ENCODE peak calls at places on chromosome 5, in eight cellular contexts. G is CD4-positive, alpha-beta T cell; D is uterus; J is left ventricle myocardium inferior; T is stomach; E is colonic mucosa; Y is fibroblast of lung; I is esophagus squamous epithelium. B is an unnamed sample.

GRCh38 chr5:1285883-1286291 is 9.0 kb downstream of the TERT start:
- DNase-seq in G (no peak), D (no peak), J (no peak), T (no peak), E (peak), Y (no peak), I (no peak), B (no peak)

GRCh38 chr5:135891280-135891679 is 4.4 kb downstream of the IL9 start:
- DNase-seq in G (no peak), D (no peak), J (no peak), T (no peak), E (no peak), Y (no peak), I (no peak), B (no peak)

GRCh38 chr5:119010206-119010605 is 21.9 kb upstream of the DTWD2 start:
- DNase-seq in G (no peak), D (no peak), J (no peak), T (no peak), E (no peak), Y (no peak), I (no peak), B (no peak)

GRCh38 chr5:55497712-55498111 is 37.1 kb downstream of the PLPP1 start:
- DNase-seq in G (no peak), D (no peak), J (no peak), T (no peak), E (no peak), Y (no peak), I (no peak), B (no peak)

GRCh38 chr5:41722359-41722950 is 147.8 kb downstream of the OXCT1 start:
- DNase-seq in G (no peak), D (no peak), J (no peak), T (no peak), E (no peak), Y (peak), I (no peak), B (no peak)

GRCh38 chr5:7904170-7904569 is 35.2 kb downstream of the MTRR start:
- DNase-seq in G (no peak), D (no peak), J (no peak), T (no peak), E (no peak), Y (peak), I (no peak), B (no peak)

GRCh38 chr5:150428106-150428876 is 15.6 kb upstream of the CD74 start:
- DNase-seq in G (no peak), D (peak), J (peak), T (peak), E (peak), Y (no peak), I (no peak), B (peak)

GRCh38 chr5:5343581-5343980 is 78.9 kb upstream of the ICE1 start:
- DNase-seq in G (no peak), D (no peak), J (no peak), T (no peak), E (no peak), Y (no peak), I (no peak), B (no peak)

GRCh38 chr5:115484368-115484767 is 60.2 kb downstream of the FEM1C start:
- DNase-seq in G (no peak), D (no peak), J (no peak), T (no peak), E (no peak), Y (no peak), I (no peak), B (no peak)

GRCh38 chr5:74167930-74168315 is 472.6 kb downstream of the ENC1 start:
- DNase-seq in G (no peak), D (no peak), J (no peak), T (no peak), E (no peak), Y (no peak), I (no peak), B (no peak)

GRCh38 chr5:35120745-35121144 is 73.0 kb upstream of the AGXT2 start:
- DNase-seq in G (no peak), D (no peak), J (no peak), T (no peak), E (no peak), Y (no peak), I (no peak), B (no peak)

GRCh38 chr5:76617675-76618074 is 5.5 kb downstream of the F2RL2 start:
- DNase-seq in G (no peak), D (no peak), J (no peak), T (no peak), E (no peak), Y (peak), I (no peak), B (no peak)

GRCh38 chr5:74865293-74865798 is 841 bp downstream of the FAM169A start:
- DNase-seq in G (no peak), D (no peak), J (no peak), T (no peak), E (peak), Y (no peak), I (no peak), B (no peak)

GRCh38 chr5:95731571-95732554 is 727 bp downstream of the RHOBTB3 start:
- DNase-seq in G (peak), D (peak), J (peak), T (peak), E (peak), Y (peak), I (no peak), B (peak)

GRCh38 chr5:62306494-62307363 is 723 bp downstream of the KIF2A start:
- DNase-seq in G (peak), D (no peak), J (peak), T (peak), E (peak), Y (peak), I (no peak), B (peak)

GRCh38 chr5:16626696-16627264 is 10.0 kb upstream of the RETREG1 start:
- DNase-seq in G (no peak), D (no peak), J (no peak), T (no peak), E (no peak), Y (no peak), I (no peak), B (no peak)

GRCh38 chr5:154519375-154519774 is 41.3 kb upstream of the HAND1 start:
- DNase-seq in G (no peak), D (no peak), J (no peak), T (no peak), E (no peak), Y (peak), I (no peak), B (no peak)

GRCh38 chr5:108503986-108504385 is 122.1 kb upstream of the FBXL17 start:
- DNase-seq in G (no peak), D (no peak), J (no peak), T (no peak), E (no peak), Y (peak), I (no peak), B (no peak)

GRCh38 chr5:55232194-55232984 is 1.0 kb downstream of the CCNO start:
- DNase-seq in G (no peak), D (no peak), J (peak), T (peak), E (peak), Y (peak), I (no peak), B (peak)

GRCh38 chr5:172110260-172110815 is 77.7 kb downstream of the STK10 start:
- DNase-seq in G (no peak), D (no peak), J (no peak), T (no peak), E (no peak), Y (no peak), I (no peak), B (no peak)

GRCh38 chr5:102600964-102601363 is 102.2 kb upstream of the SLCO6A1 start:
- DNase-seq in G (no peak), D (no peak), J (no peak), T (no peak), E (no peak), Y (peak), I (no peak), B (no peak)

GRCh38 chr5:160175438-160176218 is 53.7 kb upstream of the FABP6 start:
- DNase-seq in G (no peak), D (peak), J (peak), T (no peak), E (no peak), Y (peak), I (no peak), B (no peak)

GRCh38 chr5:53368516-53368915 is 111.9 kb upstream of the FST start:
- DNase-seq in G (no peak), D (no peak), J (no peak), T (no peak), E (no peak), Y (peak), I (no peak), B (no peak)

GRCh38 chr5:17058438-17058837 is 122.3 kb upstream of the MYO10 start:
- DNase-seq in G (no peak), D (no peak), J (no peak), T (no peak), E (no peak), Y (no peak), I (no peak), B (no peak)

GRCh38 chr5:142478116-142478515 is 153.3 kb upstream of the SPRY4 start:
- DNase-seq in G (no peak), D (no peak), J (no peak), T (no peak), E (no peak), Y (no peak), I (no peak), B (no peak)

GRCh38 chr5:92969781-92970237 is 611.2 kb downstream of the NR2F1-AS1 start:
- DNase-seq in G (no peak), D (no peak), J (no peak), T (no peak), E (no peak), Y (peak), I (no peak), B (no peak)

GRCh38 chr5:164672931-164673694 is 1167.7 kb downstream of the MAT2B start:
- DNase-seq in G (no peak), D (no peak), J (no peak), T (no peak), E (no peak), Y (peak), I (no peak), B (no peak)

GRCh38 chr5:103041071-103041676 is 78.8 kb downstream of the GIN1 start:
- DNase-seq in G (no peak), D (no peak), J (no peak), T (no peak), E (no peak), Y (peak), I (no peak), B (no peak)

GRCh38 chr5:89457411-89458329 is 574.7 kb upstream of the MEF2C start:
- DNase-seq in G (no peak), D (peak), J (peak), T (no peak), E (no peak), Y (peak), I (no peak), B (no peak)

GRCh38 chr5:170571331-170571731 is 67.5 kb downstream of the KCNIP1 start:
- DNase-seq in G (no peak), D (no peak), J (no peak), T (no peak), E (no peak), Y (peak), I (no peak), B (no peak)

GRCh38 chr5:132510076-132510475 is 19.5 kb upstream of the IRF1 start:
- DNase-seq in G (no peak), D (no peak), J (no peak), T (no peak), E (no peak), Y (peak), I (no peak), B (no peak)

GRCh38 chr5:19927170-19927569 is 60.8 kb downstream of the CDH18 start:
- DNase-seq in G (no peak), D (no peak), J (no peak), T (no peak), E (no peak), Y (no peak), I (no peak), B (no peak)

GRCh38 chr5:19923742-19924141 is 64.3 kb downstream of the CDH18 start:
- DNase-seq in G (no peak), D (no peak), J (no peak), T (no peak), E (no peak), Y (no peak), I (no peak), B (no peak)

GRCh38 chr5:19927919-19928318 is 60.1 kb downstream of the CDH18 start:
- DNase-seq in G (no peak), D (no peak), J (no peak), T (no peak), E (no peak), Y (no peak), I (no peak), B (no peak)

DNA sequence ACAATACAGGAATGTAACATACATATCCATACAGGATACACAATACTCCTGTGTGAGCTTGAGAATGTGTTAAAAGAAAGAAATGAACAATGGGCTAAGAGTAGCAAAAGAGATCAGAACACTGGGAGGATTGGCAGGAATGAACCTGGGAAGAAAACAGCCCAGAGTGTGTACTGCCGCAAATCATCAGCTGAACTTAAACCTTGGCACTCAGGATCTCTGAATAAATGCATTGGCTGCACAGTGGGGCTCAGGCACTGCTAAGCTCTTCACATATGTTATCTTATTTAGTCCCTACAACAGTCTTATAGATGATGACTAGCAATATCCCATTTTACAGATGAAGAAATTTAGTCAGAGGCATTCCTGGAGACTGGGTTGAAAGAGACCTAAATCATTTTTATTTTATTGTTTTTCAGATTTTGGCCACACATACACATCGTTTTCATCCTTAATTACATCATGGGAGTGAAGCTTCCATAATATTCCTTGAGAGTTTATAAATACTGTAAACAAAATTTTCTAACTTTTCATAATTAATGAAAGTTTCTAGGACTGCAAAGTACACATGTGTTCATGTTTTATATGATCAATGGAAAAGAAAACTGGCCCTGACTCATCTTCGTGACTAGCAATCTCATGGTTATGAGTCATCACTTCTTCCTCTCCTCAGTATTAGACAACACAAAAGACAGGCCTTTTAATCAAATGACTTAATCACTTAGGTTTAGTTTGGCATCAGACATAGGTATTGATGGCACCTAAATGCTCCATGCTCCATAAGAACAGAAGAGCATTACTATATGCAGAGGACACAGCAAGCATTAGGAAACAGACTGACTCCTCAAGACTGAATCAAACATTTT is 59.2 kb downstream of the CDH18 start:
- DNase-seq in G (no peak), D (no peak), J (no peak), T (no peak), E (no peak), Y (peak), I (no peak), B (no peak)
- H3K27ac ChIP-seq in G (no peak), D (no peak), J (no peak), T (no peak), E (no peak), Y (peak), I (no peak), B (no peak)

DNA sequence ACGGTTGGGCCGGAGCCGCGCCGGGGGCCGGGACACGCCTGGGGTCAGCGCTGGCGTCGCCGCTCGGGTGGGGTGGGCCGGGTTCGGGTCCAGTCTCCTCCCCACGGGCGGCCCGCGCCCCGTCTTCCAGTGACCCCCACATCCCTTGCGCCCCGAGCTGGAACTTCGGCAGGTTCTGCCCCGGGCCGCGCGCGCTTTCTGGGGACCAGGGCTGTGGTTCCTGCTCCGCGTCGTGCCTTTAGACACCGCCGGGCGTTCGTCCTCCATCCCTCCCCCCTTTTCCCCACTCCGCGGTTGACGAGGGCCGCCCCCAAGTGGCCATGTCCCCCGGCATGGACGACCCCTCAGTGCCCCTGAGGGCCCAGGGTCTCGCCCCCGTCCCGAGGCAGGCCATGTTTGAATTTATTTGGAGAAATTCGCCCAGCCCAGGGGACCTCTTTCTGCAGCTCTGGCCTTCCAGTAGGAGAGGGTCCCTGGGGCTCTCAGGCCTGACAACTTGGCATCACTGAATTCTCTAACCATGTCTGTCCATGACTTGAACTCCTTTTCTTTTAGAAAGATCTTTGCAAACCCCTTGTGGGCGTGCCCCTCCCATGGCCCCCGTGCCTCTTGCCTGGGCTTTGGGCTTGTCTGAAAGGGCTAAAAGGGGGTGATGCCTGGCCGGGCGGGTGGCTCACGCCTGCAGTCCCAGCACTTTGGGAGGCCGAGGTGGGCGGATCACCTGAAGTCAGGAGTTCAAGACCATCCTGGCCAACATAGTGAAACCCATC is 3.4 kb upstream of the SQSTM1 start:
- DNase-seq in G (no peak), D (no peak), J (no peak), T (no peak), E (peak), Y (no peak), I (no peak), B (no peak)
- TF ChIP-seq CTCF in G (no peak), D (no peak), J (no peak), T (no peak), E (no peak), Y (no peak), I (no peak), B (no peak)

DNA sequence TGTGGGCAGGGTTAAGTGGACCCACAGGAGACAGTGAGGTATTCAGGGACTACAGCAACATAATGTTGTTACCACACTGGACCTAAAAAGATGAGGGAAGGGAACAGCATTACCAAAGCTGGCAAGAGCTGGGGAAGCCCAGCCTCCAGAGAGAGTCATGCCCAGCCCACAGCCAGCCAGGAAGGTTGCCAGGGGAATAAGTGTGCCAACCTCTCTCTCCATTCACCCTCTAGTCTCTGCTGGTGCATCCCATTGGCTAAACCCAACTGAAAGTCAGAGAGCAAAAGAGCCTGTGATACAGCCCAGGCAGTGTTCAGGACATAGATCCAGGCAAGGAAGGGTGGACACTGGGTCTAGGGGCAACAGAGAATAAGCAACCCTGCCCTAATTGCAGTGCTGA is 35.8 kb upstream of the AFAP1L1 start:
- DNase-seq in G (no peak), D (no peak), J (peak), T (no peak), E (no peak), Y (no peak), I (no peak), B (no peak)
- H3K27ac ChIP-seq in G (no peak), D (no peak), J (peak), T (no peak), E (no peak), Y (no peak), I (no peak), B (no peak)

GRCh38 chr5:177335701-177336065 is 15.8 kb downstream of the LMAN2 start:
- DNase-seq in G (no peak), D (no peak), J (peak), T (no peak), E (no peak), Y (no peak), I (no peak), B (no peak)

GRCh38 chr5:177336603-177337494 is 14.6 kb downstream of the LMAN2 start:
- DNase-seq in G (no peak), D (no peak), J (no peak), T (no peak), E (no peak), Y (no peak), I (no peak), B (no peak)

GRCh38 chr5:177335043-177335700 is 16.3 kb downstream of the LMAN2 start:
- DNase-seq in G (no peak), D (no peak), J (peak), T (no peak), E (no peak), Y (no peak), I (no peak), B (no peak)

GRCh38 chr5:177334155-177334551 is 17.3 kb downstream of the LMAN2 start:
- DNase-seq in G (no peak), D (no peak), J (no peak), T (no peak), E (no peak), Y (no peak), I (no peak), B (no peak)

DNA sequence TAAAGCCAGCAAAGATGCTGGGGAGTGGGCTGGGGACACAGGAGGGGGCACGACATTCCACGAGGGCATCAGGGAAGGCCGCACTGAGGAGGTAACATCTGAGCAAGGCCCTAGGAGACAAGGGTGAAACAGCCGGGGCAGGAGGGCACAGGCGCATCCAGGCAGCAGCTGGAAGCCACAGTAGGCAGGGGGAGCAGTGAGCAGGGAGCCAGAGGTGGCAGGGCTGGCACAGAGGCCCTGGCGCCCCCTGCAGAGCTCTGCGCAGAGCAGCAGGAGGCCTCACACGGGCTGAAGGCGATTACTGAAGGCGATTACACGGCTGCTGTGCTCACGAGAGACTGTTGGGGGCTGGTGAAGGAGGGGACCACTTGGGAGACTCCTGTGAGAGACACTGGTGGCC is 15.4 kb downstream of the LMAN2 start:
- DNase-seq in G (no peak), D (no peak), J (no peak), T (no peak), E (no peak), Y (no peak), I (no peak), B (no peak)
- TF ChIP-seq CTCF in G (no peak), D (no peak), J (no peak), T (no peak), E (peak), Y (peak), I (peak), B (no peak)

GRCh38 chr5:78601622-78602314 is 46.8 kb downstream of the LHFPL2 start:
- DNase-seq in G (no peak), D (no peak), J (no peak), T (no peak), E (no peak), Y (peak), I (no peak), B (no peak)
- H3K27ac ChIP-seq in G (no peak), D (peak), J (no peak), T (peak), E (peak), Y (peak), I (peak), B (peak)

GRCh38 chr5:140875085-140876065 is at the start of gene PCDHA12:
- DNase-seq in G (no peak), D (no peak), J (no peak), T (no peak), E (no peak), Y (no peak), I (no peak), B (no peak)

GRCh38 chr5:140870221-140871201 is 1.8 kb downstream of the PCDHA11 start:
- DNase-seq in G (no peak), D (no peak), J (no peak), T (no peak), E (no peak), Y (no peak), I (no peak), B (no peak)

GRCh38 chr5:140868721-140869554 is at the start of gene PCDHA11:
- DNase-seq in G (no peak), D (no peak), J (no peak), T (no peak), E (no peak), Y (no peak), I (no peak), B (no peak)

GRCh38 chr5:140869555-140869886 is 764 bp downstream of the PCDHA11 start:
- DNase-seq in G (no peak), D (no peak), J (no peak), T (no peak), E (no peak), Y (no peak), I (no peak), B (no peak)
- TF ChIP-seq CTCF in G (no peak), D (no peak), J (no peak), T (no peak), E (no peak), Y (no peak), I (no peak), B (no peak)